ENCODE peak calls at places on chromosomes 5 and 9, in five cellular contexts. One of them, this sample, is unnamed. For H3K27me3, the result is how much of the 10 kb centered on the place peaks cover.

GRCh38 chr5:107359033-107359915 is 311.5 kb downstream of the EFNA5 start:
- DNase-seq in right cardiac atrium: no peak
- DNase-seq in GM23248: peak
- DNase-seq in hepatocyte: no peak
- DNase-seq in left ventricle myocardium inferior: no peak
- DNase-seq in this sample: no peak

GRCh38 chr9:78295731-78296130 is 1.2 kb upstream of the PSAT1 start:
- DNase-seq in GM23248: peak
- DNase-seq in left ventricle myocardium inferior: no peak
- DNase-seq in right cardiac atrium: no peak
- DNase-seq in hepatocyte: no peak
- DNase-seq in this sample: no peak

GRCh38 chr9:68669189-68669588 is 35.9 kb upstream of the PIP5K1B start:
- DNase-seq in left ventricle myocardium inferior: no peak
- DNase-seq in GM23248: no peak
- DNase-seq in right cardiac atrium: no peak
- DNase-seq in hepatocyte: no peak
- DNase-seq in this sample: no peak

GRCh38 chr5:36689225-36689624 is 82.8 kb downstream of the SLC1A3 start:
- DNase-seq in left ventricle myocardium inferior: no peak
- DNase-seq in right cardiac atrium: no peak
- DNase-seq in hepatocyte: no peak
- DNase-seq in GM23248: peak
- DNase-seq in this sample: no peak

GRCh38 chr5:172777381-172778222 is 6.6 kb upstream of the DUSP1 start:
- DNase-seq in GM23248: peak
- DNase-seq in hepatocyte: peak
- DNase-seq in right cardiac atrium: peak
- DNase-seq in left ventricle myocardium inferior: peak
- DNase-seq in this sample: peak

GRCh38 chr5:54013556-54014157 is 296.7 kb downstream of the ARL15 start:
- DNase-seq in right cardiac atrium: no peak
- DNase-seq in left ventricle myocardium inferior: no peak
- DNase-seq in GM23248: peak
- DNase-seq in hepatocyte: peak
- DNase-seq in this sample: no peak

GRCh38 chr5:107558951-107559350 is 111.8 kb downstream of the EFNA5 start:
- DNase-seq in right cardiac atrium: no peak
- DNase-seq in GM23248: no peak
- DNase-seq in left ventricle myocardium inferior: no peak
- DNase-seq in hepatocyte: no peak
- DNase-seq in this sample: no peak

GRCh38 chr5:98880151-98880550 is 48.7 kb downstream of the CHD1 start:
- DNase-seq in left ventricle myocardium inferior: no peak
- DNase-seq in hepatocyte: peak
- DNase-seq in GM23248: no peak
- DNase-seq in right cardiac atrium: no peak
- DNase-seq in this sample: no peak

GRCh38 chr5:98771389-98772109 is 1.9 kb upstream of the RGMB start:
- DNase-seq in GM23248: peak
- DNase-seq in left ventricle myocardium inferior: no peak
- DNase-seq in hepatocyte: peak
- DNase-seq in right cardiac atrium: no peak
- DNase-seq in this sample: peak

GRCh38 chr5:77266291-77266690 is 55.8 kb downstream of the PDE8B start:
- DNase-seq in hepatocyte: no peak
- DNase-seq in left ventricle myocardium inferior: no peak
- DNase-seq in GM23248: peak
- DNase-seq in right cardiac atrium: no peak
- DNase-seq in this sample: no peak

GRCh38 chr9:114953917-114954316 is 23.5 kb upstream of the TNFSF8 start:
- DNase-seq in GM23248: peak
- DNase-seq in right cardiac atrium: no peak
- DNase-seq in hepatocyte: peak
- DNase-seq in left ventricle myocardium inferior: no peak
- DNase-seq in this sample: no peak

GRCh38 chr5:133788121-133788520 is 175.8 kb upstream of the FSTL4 start:
- DNase-seq in left ventricle myocardium inferior: no peak
- DNase-seq in right cardiac atrium: no peak
- DNase-seq in GM23248: no peak
- DNase-seq in hepatocyte: no peak
- DNase-seq in this sample: no peak

GRCh38 chr5:148830220-148830619 is 3.8 kb downstream of the ADRB2 start:
- DNase-seq in left ventricle myocardium inferior: peak
- DNase-seq in right cardiac atrium: no peak
- DNase-seq in GM23248: no peak
- DNase-seq in hepatocyte: no peak
- DNase-seq in this sample: no peak

GRCh38 chr5:139413963-139414362 is 10.1 kb upstream of the SPATA24 start:
- DNase-seq in left ventricle myocardium inferior: no peak
- DNase-seq in GM23248: no peak
- DNase-seq in hepatocyte: no peak
- DNase-seq in right cardiac atrium: no peak
- DNase-seq in this sample: no peak

GRCh38 chr5:14306415-14306814 is 163.3 kb downstream of the TRIO start:
- DNase-seq in left ventricle myocardium inferior: no peak
- DNase-seq in hepatocyte: no peak
- DNase-seq in right cardiac atrium: no peak
- DNase-seq in GM23248: peak
- DNase-seq in this sample: no peak

GRCh38 chr9:137379761-137380161 is 43.2 kb downstream of the EXD3 start:
- DNase-seq in left ventricle myocardium inferior: no peak
- DNase-seq in right cardiac atrium: no peak
- DNase-seq in hepatocyte: no peak
- DNase-seq in GM23248: no peak
- DNase-seq in this sample: no peak

GRCh38 chr9:91047529-91047928 is 245.9 kb downstream of the SYK start:
- DNase-seq in left ventricle myocardium inferior: no peak
- DNase-seq in GM23248: peak
- DNase-seq in right cardiac atrium: no peak
- DNase-seq in hepatocyte: no peak
- DNase-seq in this sample: no peak

GRCh38 chr5:92561362-92562006 is 1019.5 kb downstream of the NR2F1-AS1 start:
- DNase-seq in hepatocyte: no peak
- DNase-seq in right cardiac atrium: no peak
- DNase-seq in left ventricle myocardium inferior: no peak
- DNase-seq in GM23248: peak
- DNase-seq in this sample: no peak

GRCh38 chr5:41095324-41096101 is 24.4 kb upstream of the MROH2B start:
- DNase-seq in left ventricle myocardium inferior: no peak
- DNase-seq in hepatocyte: no peak
- DNase-seq in right cardiac atrium: no peak
- DNase-seq in GM23248: no peak
- DNase-seq in this sample: no peak

GRCh38 chr5:131419877-131420276 is 156.0 kb downstream of the CDC42SE2 start:
- DNase-seq in hepatocyte: no peak
- DNase-seq in GM23248: no peak
- DNase-seq in right cardiac atrium: no peak
- DNase-seq in left ventricle myocardium inferior: no peak
- DNase-seq in this sample: no peak

GRCh38 chr9:127946728-127947127 is 9.1 kb upstream of the DPM2 start:
- DNase-seq in left ventricle myocardium inferior: no peak
- DNase-seq in GM23248: no peak
- DNase-seq in hepatocyte: no peak
- DNase-seq in right cardiac atrium: no peak
- DNase-seq in this sample: no peak

GRCh38 chr5:206927-207536 is 10.9 kb downstream of the CCDC127 start:
- DNase-seq in GM23248: no peak
- DNase-seq in hepatocyte: no peak
- DNase-seq in left ventricle myocardium inferior: no peak
- DNase-seq in right cardiac atrium: no peak
- DNase-seq in this sample: no peak

GRCh38 chr5:126805108-126805507 is 28.2 kb downstream of the LMNB1 start:
- DNase-seq in hepatocyte: no peak
- DNase-seq in left ventricle myocardium inferior: no peak
- DNase-seq in GM23248: peak
- DNase-seq in right cardiac atrium: no peak
- DNase-seq in this sample: no peak

GRCh38 chr5:150510460-150511263 is 2.7 kb downstream of the NDST1 start:
- DNase-seq in left ventricle myocardium inferior: no peak
- DNase-seq in hepatocyte: peak
- DNase-seq in right cardiac atrium: peak
- DNase-seq in GM23248: peak
- DNase-seq in this sample: no peak

GRCh38 chr9:113222482-113222841 is 1.1 kb downstream of the SLC31A1 start:
- DNase-seq in hepatocyte: peak
- DNase-seq in left ventricle myocardium inferior: no peak
- DNase-seq in right cardiac atrium: no peak
- DNase-seq in GM23248: peak
- DNase-seq in this sample: no peak

GRCh38 chr5:139654875-139655491 is 6.8 kb downstream of the CXXC5 start:
- DNase-seq in left ventricle myocardium inferior: peak
- DNase-seq in hepatocyte: no peak
- DNase-seq in right cardiac atrium: peak
- DNase-seq in GM23248: no peak
- DNase-seq in this sample: no peak

GRCh38 chr5:27474054-27474323 is 435.6 kb upstream of the CDH9 start:
- DNase-seq in right cardiac atrium: no peak
- DNase-seq in GM23248: peak
- DNase-seq in left ventricle myocardium inferior: no peak
- DNase-seq in hepatocyte: no peak
- DNase-seq in this sample: no peak
- H3K4me3 ChIP-seq in right cardiac atrium: no peak
- H3K4me3 ChIP-seq in GM23248: peak
- H3K4me3 ChIP-seq in left ventricle myocardium inferior: peak
- H3K4me3 ChIP-seq in hepatocyte: no peak
- H3K4me3 ChIP-seq in this sample: no peak

DNA sequence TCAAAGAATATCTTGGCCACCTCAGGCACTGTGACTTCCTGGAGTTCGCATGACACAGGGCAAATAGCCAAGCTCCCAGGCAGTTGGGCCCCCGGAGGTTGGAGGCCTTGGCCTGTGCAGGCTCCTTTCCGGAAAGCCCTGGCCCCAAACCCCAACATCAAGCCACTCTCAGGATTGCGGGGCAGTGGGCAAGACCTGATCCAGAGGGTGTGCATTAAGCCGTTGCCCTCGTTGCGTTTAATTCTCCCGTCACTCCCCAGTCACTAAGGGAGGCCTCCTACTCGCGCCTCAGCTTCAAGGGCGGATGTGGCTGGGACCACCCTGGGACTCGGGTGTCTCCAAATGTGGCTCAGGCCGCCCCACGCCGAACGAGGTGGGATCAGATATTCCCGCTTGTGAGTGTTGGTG is 60.1 kb downstream of the TMEM174 start:
- DNase-seq in left ventricle myocardium inferior: no peak
- DNase-seq in GM23248: no peak
- DNase-seq in hepatocyte: no peak
- DNase-seq in right cardiac atrium: no peak
- DNase-seq in this sample: no peak
- H3K27me3 ChIP-seq in left ventricle myocardium inferior: half or more
- H3K27me3 ChIP-seq in GM23248: under half
- H3K27me3 ChIP-seq in hepatocyte: half or more
- H3K27me3 ChIP-seq in right cardiac atrium: under half
- H3K27me3 ChIP-seq in this sample: half or more

GRCh38 chr9:134457321-134457923 is 131.2 kb downstream of the RXRA start:
- DNase-seq in GM23248: no peak
- DNase-seq in hepatocyte: no peak
- DNase-seq in right cardiac atrium: peak
- DNase-seq in left ventricle myocardium inferior: no peak
- DNase-seq in this sample: no peak
- H3K27ac ChIP-seq in GM23248: peak
- H3K27ac ChIP-seq in hepatocyte: peak
- H3K27ac ChIP-seq in right cardiac atrium: peak
- H3K27ac ChIP-seq in left ventricle myocardium inferior: peak
- H3K27ac ChIP-seq in this sample: peak

DNA sequence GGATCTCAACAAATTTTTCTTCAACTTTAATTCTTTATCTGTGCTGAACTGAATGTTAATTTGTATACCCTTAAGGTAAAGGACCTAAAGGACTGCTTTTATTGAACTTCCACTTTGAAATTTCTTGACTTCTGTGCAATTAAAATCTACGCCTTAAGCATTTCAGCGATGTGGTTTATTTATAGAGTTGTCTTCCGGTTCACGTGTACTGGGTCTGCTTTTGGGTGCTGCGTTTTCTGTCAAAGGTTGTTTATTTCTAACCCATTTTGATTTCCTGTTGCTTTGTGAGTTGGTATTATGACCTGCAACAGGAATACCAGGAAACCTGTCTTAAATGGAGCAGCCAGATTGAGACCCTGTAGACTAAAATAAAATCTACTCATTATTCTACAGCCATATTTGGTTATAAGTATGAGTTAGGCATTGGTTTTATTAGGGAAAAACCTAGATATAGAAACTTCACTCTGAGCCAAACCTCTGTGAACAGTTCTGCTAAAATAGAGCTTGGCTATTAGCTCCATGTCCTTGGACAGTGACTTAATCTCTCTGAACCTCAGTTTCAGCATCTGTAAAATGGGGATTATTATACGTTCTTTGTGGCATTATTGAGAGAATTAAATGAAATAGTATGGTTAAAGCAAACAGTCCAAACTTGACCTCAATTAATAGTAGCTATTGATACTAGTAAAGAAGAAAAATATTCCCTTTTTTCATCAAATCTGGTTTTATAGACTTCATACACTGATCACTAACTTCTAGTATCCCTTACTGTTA is 3.5 kb downstream of the MRRF start:
- DNase-seq in right cardiac atrium: no peak
- DNase-seq in GM23248: no peak
- DNase-seq in hepatocyte: no peak
- DNase-seq in left ventricle myocardium inferior: no peak
- DNase-seq in this sample: no peak
- H3K4me3 ChIP-seq in right cardiac atrium: no peak
- H3K4me3 ChIP-seq in GM23248: no peak
- H3K4me3 ChIP-seq in hepatocyte: no peak
- H3K4me3 ChIP-seq in left ventricle myocardium inferior: no peak
- H3K4me3 ChIP-seq in this sample: no peak

GRCh38 chr5:64690417-64691151 is at the start of gene SHISAL2B:
- DNase-seq in hepatocyte: peak
- DNase-seq in GM23248: peak
- DNase-seq in right cardiac atrium: peak
- DNase-seq in left ventricle myocardium inferior: no peak
- DNase-seq in this sample: no peak
- H3K27me3 ChIP-seq in hepatocyte: half or more
- H3K27me3 ChIP-seq in GM23248: half or more
- H3K27me3 ChIP-seq in right cardiac atrium: under half
- H3K27me3 ChIP-seq in left ventricle myocardium inferior: half or more
- H3K27me3 ChIP-seq in this sample: under half

GRCh38 chr5:2697041-2697440 is 54.4 kb downstream of the IRX2 start:
- DNase-seq in GM23248: no peak
- DNase-seq in hepatocyte: no peak
- DNase-seq in right cardiac atrium: no peak
- DNase-seq in left ventricle myocardium inferior: no peak
- DNase-seq in this sample: no peak
- H3K27ac ChIP-seq in GM23248: no peak
- H3K27ac ChIP-seq in hepatocyte: no peak
- H3K27ac ChIP-seq in right cardiac atrium: no peak
- H3K27ac ChIP-seq in left ventricle myocardium inferior: no peak
- H3K27ac ChIP-seq in this sample: no peak

This sample was measured in effector memory CD4-positive, alpha-beta T cell.